ENCODE peak calls at places on chromosome 12, in six cellular contexts. V, C, Z, G, M and W are unnamed samples.

GRCh38 chr12:68189766-68190700 is 30.5 kb upstream of the IFNG start:
- DNase-seq in Z (peak; percentile 53), G (peak; percentile 67), V (no peak), C (no peak), M (no peak), W (no peak)

GRCh38 chr12:2544213-2544612 is 250.6 kb upstream of the FKBP4 start:
- DNase-seq in Z (no peak), G (no peak), C (no peak), V (no peak), M (no peak), W (no peak)

GRCh38 chr12:20264608-20265114 is 103.7 kb upstream of the PDE3A start:
- DNase-seq in C (no peak), G (no peak), Z (no peak), M (no peak), V (no peak), W (no peak)

GRCh38 chr12:53735556-53735955 is 8.3 kb upstream of the CALCOCO1 start:
- DNase-seq in V (no peak), C (no peak), M (no peak), G (no peak), Z (no peak), W (no peak)

GRCh38 chr12:111458773-111459172 is 53.0 kb downstream of the SH2B3 start:
- DNase-seq in G (no peak), V (no peak), Z (no peak), C (no peak), M (no peak), W (no peak)

GRCh38 chr12:44709166-44709565 is 166.9 kb downstream of the NELL2 start:
- DNase-seq in V (no peak), M (no peak), Z (no peak), C (no peak), G (no peak), W (no peak)

GRCh38 chr12:88895634-88896033 is 315.4 kb upstream of the KITLG start:
- DNase-seq in Z (no peak), G (no peak), M (no peak), V (no peak), C (no peak), W (no peak)

GRCh38 chr12:39574378-39574777 is 45.2 kb downstream of the ABCD2 start:
- DNase-seq in M (no peak), C (no peak), G (no peak), Z (no peak), V (no peak), W (no peak)

GRCh38 chr12:12599750-12600643 is 11.7 kb upstream of the CREBL2 start:
- DNase-seq in G (no peak), M (no peak), V (no peak), C (no peak), Z (no peak), W (no peak)

GRCh38 chr12:112482734-112483133 is 64.0 kb downstream of the PTPN11 start:
- DNase-seq in V (no peak), M (no peak), C (no peak), Z (no peak), G (no peak), W (no peak)

GRCh38 chr12:468671-469389 is 9.1 kb downstream of the B4GALNT3 start:
- DNase-seq in Z (no peak), M (no peak), C (no peak), G (peak; percentile 45), V (no peak), W (no peak)

GRCh38 chr12:31011746-31012567 is 61.7 kb upstream of the DDX11 start:
- DNase-seq in V (no peak), M (no peak), G (no peak), C (no peak), Z (no peak), W (no peak)

GRCh38 chr12:54364413-54364812 is at the start of gene GPR84:
- DNase-seq in G (no peak), V (no peak), M (no peak), C (no peak), Z (no peak), W (no peak)

GRCh38 chr12:93848453-93849120 is 171.4 kb downstream of the CRADD start:
- DNase-seq in Z (no peak), C (no peak), G (no peak), M (no peak), V (no peak), W (no peak)

GRCh38 chr12:91959220-91959619 is 186.4 kb downstream of the BTG1 start:
- DNase-seq in C (no peak), Z (no peak), V (no peak), M (no peak), G (no peak), W (no peak)

GRCh38 chr12:116639765-116640164 is 80.6 kb downstream of the MAP1LC3B2 start:
- DNase-seq in V (no peak), C (no peak), G (no peak), M (no peak), Z (no peak), W (no peak)

GRCh38 chr12:15116983-15117382 is 104.2 kb downstream of the RERG start:
- DNase-seq in V (no peak), M (no peak), C (no peak), G (no peak), Z (no peak), W (no peak)

GRCh38 chr12:19898009-19898408 is 458.7 kb downstream of the AEBP2 start:
- DNase-seq in C (no peak), V (no peak), Z (no peak), M (no peak), G (no peak), W (no peak)

GRCh38 chr12:56252649-56253048 is 5.5 kb downstream of the ANKRD52 start:
- DNase-seq in V (no peak), C (no peak), G (no peak), M (no peak), Z (no peak), W (no peak)

GRCh38 chr12:43763769-43764168 is 5.0 kb downstream of the IRAK4 start:
- DNase-seq in V (no peak), M (no peak), G (no peak), C (no peak), Z (no peak), W (no peak)

GRCh38 chr12:65666876-65667275 is 157.4 kb upstream of the HMGA2 start:
- DNase-seq in G (no peak), C (no peak), V (no peak), Z (peak; percentile 8), M (no peak), W (peak; percentile 12)

GRCh38 chr12:125983094-125983783 is 918.0 kb downstream of the AACS start:
- DNase-seq in G (peak; percentile 88), C (peak; percentile 81), V (no peak), M (no peak), Z (no peak), W (no peak)

GRCh38 chr12:129540249-129540648 is 363.6 kb downstream of the TMEM132D start:
- DNase-seq in C (no peak), V (no peak), Z (no peak), M (no peak), G (no peak), W (no peak)

GRCh38 chr12:48000878-48001321 is 3.4 kb downstream of the COL2A1 start:
- DNase-seq in M (no peak), C (no peak), V (no peak), Z (no peak), G (peak; percentile 73), W (no peak)

GRCh38 chr12:8780389-8780788 is 42.0 kb upstream of the A2ML1 start:
- DNase-seq in M (peak; percentile 31), C (no peak), V (no peak), G (peak; percentile 26), Z (no peak), W (peak; percentile 25)

GRCh38 chr12:62813031-62813829 is 121.7 kb downstream of the PPM1H start:
- DNase-seq in C (no peak), V (peak; percentile 3), G (peak; percentile 76), M (peak; percentile 42), Z (peak; percentile 30), W (peak; percentile 59)

GRCh38 chr12:91858186-91858585 is 287.5 kb downstream of the BTG1 start:
- DNase-seq in V (no peak), M (no peak), C (no peak), G (no peak), Z (no peak), W (no peak)

GRCh38 chr12:55719371-55719770 is 822 bp upstream of the RDH5 start:
- DNase-seq in C (no peak), G (no peak), V (no peak), M (no peak), Z (no peak), W (no peak)

GRCh38 chr12:57522019-57522886 is at the start of gene MBD6:
- DNase-seq in C (peak; percentile 87), V (peak; percentile 86), G (peak; percentile 93), Z (peak; percentile 90), M (peak; percentile 99), W (peak; percentile 99)

GRCh38 chr12:583251-583869 is 79.9 kb downstream of the NINJ2 start:
- DNase-seq in C (no peak), Z (no peak), V (no peak), G (no peak), M (no peak), W (no peak)

GRCh38 chr12:95943231-95943842 is at the start of gene AMDHD1:
- DNase-seq in M (no peak), V (peak; percentile 48), Z (peak; percentile 59), C (peak; percentile 60), G (peak; percentile 42), W (peak; percentile 77)

GRCh38 chr12:14850929-14851663 is 7.8 kb upstream of the ART4 start:
- DNase-seq in Z (no peak), V (no peak), G (no peak), M (no peak), C (no peak), W (no peak)

GRCh38 chr12:126617312-126617711 is 1552.1 kb downstream of the AACS start:
- DNase-seq in Z (no peak), C (no peak), M (no peak), V (no peak), G (peak; percentile 62), W (no peak)

GRCh38 chr12:46124132-46124847 is 133.9 kb upstream of the SCAF11 start:
- DNase-seq in M (no peak), C (no peak), G (no peak), Z (no peak), V (no peak), W (no peak)

GRCh38 chr12:34625116-34625515 is 602.8 kb downstream of the ALG10 start:
- DNase-seq in M (no peak), G (peak; percentile 37), C (no peak), Z (no peak), V (no peak), W (no peak)

GRCh38 chr12:1777798-1778197 is 42.6 kb upstream of the LRTM2 start:
- DNase-seq in C (no peak), G (peak; percentile 49), V (no peak), M (no peak), Z (no peak), W (no peak)

GRCh38 chr12:92756905-92757598 is 54.3 kb downstream of the PLEKHG7 start:
- DNase-seq in Z (no peak), V (no peak), G (no peak), M (no peak), C (no peak), W (no peak)